ENCODE peak calls at places on chromosome 7, in six cellular contexts. One of them, this sample, is unnamed. For H3K36me3 and H3K27me3, the result is how much of the 10 kb centered on the place peaks cover.

GRCh38 chr7:101936223-101936611 is 118.8 kb downstream of the CUX1 start:
- DNase-seq in CD8-positive, alpha-beta T cell: no peak
- DNase-seq in right atrium auricular region: no peak
- DNase-seq in neuronal stem cell: no peak
- DNase-seq in cardiac muscle cell: no peak
- DNase-seq in colonic mucosa: peak
- DNase-seq in this sample: no peak

GRCh38 chr7:6615853-6616555 is 594 bp downstream of the ZNF853 start:
- DNase-seq in colonic mucosa: no peak
- DNase-seq in neuronal stem cell: no peak
- DNase-seq in cardiac muscle cell: peak
- DNase-seq in CD8-positive, alpha-beta T cell: no peak
- DNase-seq in right atrium auricular region: no peak
- DNase-seq in this sample: peak

GRCh38 chr7:93232673-93233018 is 480 bp downstream of the VPS50 start:
- DNase-seq in cardiac muscle cell: no peak
- DNase-seq in right atrium auricular region: no peak
- DNase-seq in CD8-positive, alpha-beta T cell: no peak
- DNase-seq in neuronal stem cell: no peak
- DNase-seq in colonic mucosa: no peak
- DNase-seq in this sample: no peak

GRCh38 chr7:28835800-28836199 is 122.3 kb downstream of the TRIL start:
- DNase-seq in cardiac muscle cell: no peak
- DNase-seq in right atrium auricular region: no peak
- DNase-seq in colonic mucosa: no peak
- DNase-seq in CD8-positive, alpha-beta T cell: no peak
- DNase-seq in neuronal stem cell: no peak
- DNase-seq in this sample: no peak

GRCh38 chr7:149879271-149879711 is 5.5 kb downstream of the ATP6V0E2 start:
- DNase-seq in CD8-positive, alpha-beta T cell: no peak
- DNase-seq in colonic mucosa: peak
- DNase-seq in right atrium auricular region: no peak
- DNase-seq in neuronal stem cell: no peak
- DNase-seq in cardiac muscle cell: no peak
- DNase-seq in this sample: no peak

GRCh38 chr7:139500770-139501138 is 17.3 kb upstream of the KLRG2 start:
- DNase-seq in right atrium auricular region: no peak
- DNase-seq in colonic mucosa: no peak
- DNase-seq in neuronal stem cell: no peak
- DNase-seq in CD8-positive, alpha-beta T cell: no peak
- DNase-seq in cardiac muscle cell: no peak
- DNase-seq in this sample: no peak

GRCh38 chr7:10780400-10780747 is 193.3 kb upstream of the PHF14 start:
- DNase-seq in neuronal stem cell: no peak
- DNase-seq in right atrium auricular region: no peak
- DNase-seq in CD8-positive, alpha-beta T cell: no peak
- DNase-seq in colonic mucosa: no peak
- DNase-seq in cardiac muscle cell: no peak
- DNase-seq in this sample: no peak

GRCh38 chr7:98872328-98872924 is 2.6 kb upstream of the TMEM130 start:
- DNase-seq in right atrium auricular region: no peak
- DNase-seq in CD8-positive, alpha-beta T cell: no peak
- DNase-seq in cardiac muscle cell: no peak
- DNase-seq in neuronal stem cell: no peak
- DNase-seq in colonic mucosa: no peak
- DNase-seq in this sample: no peak

GRCh38 chr7:12137283-12137682 is 73.8 kb upstream of the TMEM106B start:
- DNase-seq in cardiac muscle cell: no peak
- DNase-seq in neuronal stem cell: no peak
- DNase-seq in colonic mucosa: no peak
- DNase-seq in CD8-positive, alpha-beta T cell: no peak
- DNase-seq in right atrium auricular region: no peak
- DNase-seq in this sample: no peak

GRCh38 chr7:20574784-20575757 is 40.4 kb upstream of the ABCB5 start:
- DNase-seq in cardiac muscle cell: no peak
- DNase-seq in CD8-positive, alpha-beta T cell: no peak
- DNase-seq in right atrium auricular region: no peak
- DNase-seq in colonic mucosa: no peak
- DNase-seq in neuronal stem cell: no peak
- DNase-seq in this sample: no peak

GRCh38 chr7:14207154-14207553 is 217.7 kb upstream of the ETV1 start:
- DNase-seq in CD8-positive, alpha-beta T cell: no peak
- DNase-seq in cardiac muscle cell: no peak
- DNase-seq in colonic mucosa: no peak
- DNase-seq in neuronal stem cell: no peak
- DNase-seq in right atrium auricular region: no peak
- DNase-seq in this sample: no peak

GRCh38 chr7:158820656-158821055 is 8.7 kb downstream of the ESYT2 start:
- DNase-seq in right atrium auricular region: no peak
- DNase-seq in CD8-positive, alpha-beta T cell: no peak
- DNase-seq in neuronal stem cell: no peak
- DNase-seq in colonic mucosa: no peak
- DNase-seq in cardiac muscle cell: no peak
- DNase-seq in this sample: no peak

GRCh38 chr7:133705596-133705995 is 421.5 kb upstream of the LRGUK start:
- DNase-seq in right atrium auricular region: no peak
- DNase-seq in cardiac muscle cell: no peak
- DNase-seq in CD8-positive, alpha-beta T cell: no peak
- DNase-seq in neuronal stem cell: no peak
- DNase-seq in colonic mucosa: no peak
- DNase-seq in this sample: no peak

GRCh38 chr7:153920897-153921296 is 131.3 kb upstream of the DPP6 start:
- DNase-seq in cardiac muscle cell: no peak
- DNase-seq in right atrium auricular region: no peak
- DNase-seq in CD8-positive, alpha-beta T cell: no peak
- DNase-seq in neuronal stem cell: no peak
- DNase-seq in colonic mucosa: no peak
- DNase-seq in this sample: no peak

GRCh38 chr7:80498481-80499349 is 13.1 kb downstream of the GNAT3 start:
- DNase-seq in colonic mucosa: no peak
- DNase-seq in CD8-positive, alpha-beta T cell: no peak
- DNase-seq in cardiac muscle cell: no peak
- DNase-seq in neuronal stem cell: no peak
- DNase-seq in right atrium auricular region: no peak
- DNase-seq in this sample: no peak

GRCh38 chr7:2224934-2225333 is 7.8 kb downstream of the MAD1L1 start:
- DNase-seq in cardiac muscle cell: no peak
- DNase-seq in CD8-positive, alpha-beta T cell: no peak
- DNase-seq in right atrium auricular region: no peak
- DNase-seq in neuronal stem cell: no peak
- DNase-seq in colonic mucosa: no peak
- DNase-seq in this sample: peak

GRCh38 chr7:109076561-109076960 is 506.9 kb downstream of the DNAJB9 start:
- DNase-seq in colonic mucosa: no peak
- DNase-seq in CD8-positive, alpha-beta T cell: no peak
- DNase-seq in right atrium auricular region: no peak
- DNase-seq in cardiac muscle cell: no peak
- DNase-seq in neuronal stem cell: no peak
- DNase-seq in this sample: no peak

GRCh38 chr7:124033093-124033806 is 383 bp upstream of the TMEM229A start:
- DNase-seq in CD8-positive, alpha-beta T cell: no peak
- DNase-seq in right atrium auricular region: no peak
- DNase-seq in cardiac muscle cell: peak
- DNase-seq in neuronal stem cell: peak
- DNase-seq in colonic mucosa: no peak
- DNase-seq in this sample: peak
- H3K4me3 ChIP-seq in CD8-positive, alpha-beta T cell: no peak
- H3K4me3 ChIP-seq in right atrium auricular region: peak
- H3K4me3 ChIP-seq in cardiac muscle cell: peak
- H3K4me3 ChIP-seq in neuronal stem cell: peak
- H3K4me3 ChIP-seq in colonic mucosa: peak
- H3K4me3 ChIP-seq in this sample: peak

DNA sequence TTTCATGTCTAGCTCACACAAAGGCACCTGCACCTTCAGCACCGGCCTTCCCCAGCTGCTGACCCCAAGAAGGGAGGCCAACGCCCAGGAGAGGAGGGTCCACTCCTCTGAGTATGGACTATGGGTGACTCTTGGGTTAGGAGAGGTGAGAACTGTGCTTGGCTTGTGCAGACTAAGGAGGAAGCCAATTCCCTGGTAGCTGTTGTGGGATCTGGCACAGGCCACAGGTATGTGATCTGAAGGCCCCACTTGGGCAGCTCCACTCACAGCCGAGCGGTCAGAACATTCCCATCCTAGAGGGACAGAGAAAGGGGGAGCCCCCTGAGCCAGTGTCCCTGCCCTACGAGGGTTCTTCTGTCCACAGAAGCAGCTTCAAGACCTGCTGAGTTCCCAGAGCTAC is 52.8 kb upstream of the FIGNL1 start:
- DNase-seq in colonic mucosa: no peak
- DNase-seq in CD8-positive, alpha-beta T cell: no peak
- DNase-seq in cardiac muscle cell: no peak
- DNase-seq in right atrium auricular region: no peak
- DNase-seq in neuronal stem cell: no peak
- DNase-seq in this sample: no peak
- H3K36me3 ChIP-seq in colonic mucosa: under half
- H3K36me3 ChIP-seq in CD8-positive, alpha-beta T cell: under half
- H3K36me3 ChIP-seq in cardiac muscle cell: under half
- H3K36me3 ChIP-seq in right atrium auricular region: under half
- H3K36me3 ChIP-seq in neuronal stem cell: under half
- H3K36me3 ChIP-seq in this sample: under half

GRCh38 chr7:157580324-157580723 is 243.5 kb downstream of the DNAJB6 start:
- DNase-seq in CD8-positive, alpha-beta T cell: no peak
- DNase-seq in neuronal stem cell: no peak
- DNase-seq in colonic mucosa: no peak
- DNase-seq in right atrium auricular region: no peak
- DNase-seq in cardiac muscle cell: no peak
- DNase-seq in this sample: peak
- H3K27me3 ChIP-seq in CD8-positive, alpha-beta T cell: under half
- H3K27me3 ChIP-seq in neuronal stem cell: under half
- H3K27me3 ChIP-seq in colonic mucosa: under half
- H3K27me3 ChIP-seq in right atrium auricular region: under half
- H3K27me3 ChIP-seq in cardiac muscle cell: under half
- H3K27me3 ChIP-seq in this sample: under half

GRCh38 chr7:50795831-50796230 is 13.1 kb upstream of the GRB10 start:
- DNase-seq in cardiac muscle cell: no peak
- DNase-seq in CD8-positive, alpha-beta T cell: no peak
- DNase-seq in right atrium auricular region: no peak
- DNase-seq in neuronal stem cell: no peak
- DNase-seq in colonic mucosa: no peak
- DNase-seq in this sample: no peak

GRCh38 chr7:50793115-50793946 is 10.6 kb upstream of the GRB10 start:
- DNase-seq in neuronal stem cell: peak
- DNase-seq in right atrium auricular region: no peak
- DNase-seq in CD8-positive, alpha-beta T cell: no peak
- DNase-seq in cardiac muscle cell: peak
- DNase-seq in colonic mucosa: peak
- DNase-seq in this sample: peak

GRCh38 chr7:50795253-50795652 is 12.6 kb upstream of the GRB10 start:
- DNase-seq in CD8-positive, alpha-beta T cell: no peak
- DNase-seq in neuronal stem cell: no peak
- DNase-seq in colonic mucosa: no peak
- DNase-seq in right atrium auricular region: no peak
- DNase-seq in cardiac muscle cell: no peak
- DNase-seq in this sample: no peak

GRCh38 chr7:50792342-50793114 is 9.8 kb upstream of the GRB10 start:
- DNase-seq in right atrium auricular region: no peak
- DNase-seq in neuronal stem cell: no peak
- DNase-seq in CD8-positive, alpha-beta T cell: no peak
- DNase-seq in colonic mucosa: no peak
- DNase-seq in cardiac muscle cell: peak
- DNase-seq in this sample: peak

GRCh38 chr7:50793947-50794570 is 11.4 kb upstream of the GRB10 start:
- DNase-seq in cardiac muscle cell: no peak
- DNase-seq in neuronal stem cell: no peak
- DNase-seq in colonic mucosa: no peak
- DNase-seq in CD8-positive, alpha-beta T cell: no peak
- DNase-seq in right atrium auricular region: no peak
- DNase-seq in this sample: no peak
- H3K4me3 ChIP-seq in cardiac muscle cell: peak
- H3K4me3 ChIP-seq in neuronal stem cell: peak
- H3K4me3 ChIP-seq in colonic mucosa: peak
- H3K4me3 ChIP-seq in CD8-positive, alpha-beta T cell: peak
- H3K4me3 ChIP-seq in right atrium auricular region: peak
- H3K4me3 ChIP-seq in this sample: peak

DNA sequence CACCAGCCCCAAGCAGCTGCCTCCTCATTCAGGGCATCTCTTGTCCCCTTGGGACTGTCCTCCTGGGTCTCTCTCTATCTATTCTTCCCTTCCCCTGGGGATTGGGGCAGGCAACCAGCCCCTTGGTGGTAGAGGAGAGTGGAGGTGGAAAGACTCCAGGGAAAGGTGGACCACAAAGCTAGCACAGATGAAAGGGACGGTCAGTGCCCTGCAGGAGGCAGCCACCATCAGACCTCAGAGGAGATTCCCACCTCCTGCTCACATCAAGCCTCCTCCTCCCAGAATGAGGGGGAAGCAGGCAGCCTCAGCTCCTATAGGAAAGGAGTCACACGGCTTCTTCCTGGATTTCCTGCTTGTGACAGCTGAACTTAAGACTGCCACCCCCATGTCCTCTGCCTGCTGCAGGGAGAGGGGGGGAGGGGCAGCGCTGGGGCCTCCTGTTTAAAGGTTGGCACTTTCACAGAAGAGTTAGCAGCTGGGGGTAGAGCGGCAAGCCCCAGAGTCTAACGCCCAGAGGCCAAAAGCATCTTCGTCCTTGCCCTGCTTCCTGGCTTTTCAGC is 44.4 kb upstream of the LRRC4 start:
- DNase-seq in right atrium auricular region: no peak
- DNase-seq in colonic mucosa: no peak
- DNase-seq in cardiac muscle cell: no peak
- DNase-seq in CD8-positive, alpha-beta T cell: no peak
- DNase-seq in neuronal stem cell: no peak
- DNase-seq in this sample: no peak
- H3K36me3 ChIP-seq in right atrium auricular region: under half
- H3K36me3 ChIP-seq in colonic mucosa: under half
- H3K36me3 ChIP-seq in cardiac muscle cell: under half
- H3K36me3 ChIP-seq in CD8-positive, alpha-beta T cell: under half
- H3K36me3 ChIP-seq in neuronal stem cell: under half
- H3K36me3 ChIP-seq in this sample: half or more

GRCh38 chr7:151384776-151385625 is 24.8 kb downstream of the WDR86 start:
- DNase-seq in cardiac muscle cell: no peak
- DNase-seq in CD8-positive, alpha-beta T cell: no peak
- DNase-seq in colonic mucosa: no peak
- DNase-seq in right atrium auricular region: no peak
- DNase-seq in neuronal stem cell: no peak
- DNase-seq in this sample: no peak

GRCh38 chr7:151385626-151386300 is 24.1 kb downstream of the WDR86 start:
- DNase-seq in colonic mucosa: no peak
- DNase-seq in right atrium auricular region: no peak
- DNase-seq in CD8-positive, alpha-beta T cell: no peak
- DNase-seq in neuronal stem cell: no peak
- DNase-seq in cardiac muscle cell: no peak
- DNase-seq in this sample: peak

GRCh38 chr7:151383638-151384351 is 26.0 kb downstream of the WDR86 start:
- DNase-seq in cardiac muscle cell: no peak
- DNase-seq in neuronal stem cell: no peak
- DNase-seq in colonic mucosa: no peak
- DNase-seq in CD8-positive, alpha-beta T cell: no peak
- DNase-seq in right atrium auricular region: no peak
- DNase-seq in this sample: peak

GRCh38 chr7:151382079-151382885 is 27.6 kb downstream of the WDR86 start:
- DNase-seq in CD8-positive, alpha-beta T cell: no peak
- DNase-seq in right atrium auricular region: no peak
- DNase-seq in cardiac muscle cell: no peak
- DNase-seq in colonic mucosa: no peak
- DNase-seq in neuronal stem cell: no peak
- DNase-seq in this sample: peak

GRCh38 chr7:151384352-151384697 is 25.5 kb downstream of the WDR86 start:
- DNase-seq in neuronal stem cell: no peak
- DNase-seq in CD8-positive, alpha-beta T cell: no peak
- DNase-seq in right atrium auricular region: no peak
- DNase-seq in cardiac muscle cell: no peak
- DNase-seq in colonic mucosa: no peak
- DNase-seq in this sample: no peak
- H3K27me3 ChIP-seq in neuronal stem cell: under half
- H3K27me3 ChIP-seq in CD8-positive, alpha-beta T cell: under half
- H3K27me3 ChIP-seq in right atrium auricular region: under half
- H3K27me3 ChIP-seq in cardiac muscle cell: under half
- H3K27me3 ChIP-seq in colonic mucosa: under half
- H3K27me3 ChIP-seq in this sample: under half